ENCODE peak calls at places on chromosome 15, in four cellular contexts. K is H1, V is HepG2, L is K562. U is an unnamed sample.

GRCh38 chr15:100596792-100597191 is 5.2 kb downstream of the LINS1 start:
- DNase-seq in K (no peak), V (no peak), L (peak), U (peak)

GRCh38 chr15:89129123-89129815 is 41.0 kb downstream of the ABHD2 start:
- DNase-seq in K (peak), V (no peak), L (peak), U (no peak)

GRCh38 chr15:39239562-39239961 is 341.3 kb upstream of the THBS1 start:
- DNase-seq in K (no peak), V (no peak), L (no peak), U (no peak)

GRCh38 chr15:80317389-80318169 is 65.6 kb upstream of the CTXND1 start:
- DNase-seq in K (no peak), V (peak), L (no peak), U (no peak)

GRCh38 chr15:50145451-50145872 is 26.4 kb upstream of the ATP8B4 start:
- DNase-seq in K (no peak), V (peak), L (peak), U (peak)

GRCh38 chr15:80587816-80588456 is 107.2 kb upstream of the ABHD17C start:
- DNase-seq in K (no peak), V (no peak), L (no peak), U (no peak)

GRCh38 chr15:80660114-80660513 is 35.0 kb upstream of the ABHD17C start:
- DNase-seq in K (peak), V (peak), L (no peak), U (no peak)

GRCh38 chr15:98727115-98728040 is 79.0 kb downstream of the IGF1R start:
- DNase-seq in K (peak), V (peak), L (no peak), U (no peak)

GRCh38 chr15:90654233-90655124 is 62.7 kb upstream of the BLM start:
- DNase-seq in K (no peak), V (no peak), L (no peak), U (no peak)

GRCh38 chr15:100687532-100688215 is 85.3 kb downstream of the ASB7 start:
- DNase-seq in K (no peak), V (no peak), L (no peak), U (no peak)

GRCh38 chr15:50066202-50066601 is 52.8 kb downstream of the ATP8B4 start:
- DNase-seq in K (no peak), V (no peak), L (no peak), U (no peak)

GRCh38 chr15:84668221-84668982 is 10.4 kb upstream of the NMB start:
- DNase-seq in K (no peak), V (no peak), L (no peak), U (no peak)

GRCh38 chr15:84669726-84670125 is 11.7 kb upstream of the NMB start:
- DNase-seq in K (peak), V (no peak), L (no peak), U (no peak)

GRCh38 chr15:84666373-84666772 is 8.4 kb upstream of the NMB start:
- DNase-seq in K (no peak), V (no peak), L (no peak), U (no peak)

GRCh38 chr15:84671211-84671610 is 13.2 kb upstream of the NMB start:
- DNase-seq in K (no peak), V (no peak), L (no peak), U (no peak)
- TF ChIP-seq CBX5 in K (no peak), V (no peak), L (no peak), U (no peak)

DNA sequence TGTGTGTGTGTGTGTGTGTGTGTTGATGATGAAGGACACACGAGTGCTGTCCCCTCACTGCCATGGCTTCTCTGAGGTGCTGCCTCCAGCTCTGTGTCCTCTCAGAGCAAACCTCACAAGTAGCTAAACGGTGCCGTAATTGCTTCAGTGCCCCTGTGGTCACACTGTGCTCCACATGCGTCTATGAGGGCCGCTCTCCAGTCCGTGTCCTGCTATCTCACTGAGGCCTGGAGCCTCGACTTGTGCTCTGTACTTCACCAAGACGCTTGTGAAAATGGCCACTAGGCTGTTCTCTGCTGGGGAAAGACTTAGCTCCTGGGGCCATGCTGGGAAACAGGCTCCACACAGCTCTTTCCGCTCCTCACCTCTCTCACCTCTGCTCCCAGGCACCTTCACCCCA is 65.4 kb upstream of the CGNL1 start:
- DNase-seq in K (no peak), V (no peak), L (no peak), U (no peak)
- TF ChIP-seq CBX5 in K (no peak), V (no peak), L (no peak), U (no peak)

GRCh38 chr15:83204697-83205096 is 2.9 kb downstream of the HDGFL3 start:
- DNase-seq in K (no peak), V (no peak), L (no peak), U (no peak)
- TF ChIP-seq CBX5 in K (no peak), V (no peak), L (no peak), U (no peak)

GRCh38 chr15:76234337-76234889 is 76.9 kb downstream of the ETFA start:
- DNase-seq in K (no peak), V (no peak), L (no peak), U (no peak)

GRCh38 chr15:76236350-76236749 is 74.9 kb downstream of the ETFA start:
- DNase-seq in K (no peak), V (peak), L (no peak), U (no peak)

GRCh38 chr15:76239786-76240185 is 71.5 kb downstream of the ETFA start:
- DNase-seq in K (no peak), V (no peak), L (no peak), U (no peak)

GRCh38 chr15:76235186-76235826 is 76.0 kb downstream of the ETFA start:
- DNase-seq in K (no peak), V (peak), L (peak), U (no peak)
- TF ChIP-seq CBX5 in K (no peak), V (no peak), L (no peak), U (no peak)

GRCh38 chr15:81948751-81949150 is 97.1 kb downstream of the MEX3B start:
- DNase-seq in K (no peak), V (no peak), L (no peak), U (peak)
- TF ChIP-seq CBX5 in K (no peak), V (no peak), L (no peak), U (no peak)

GRCh38 chr15:60351066-60351465 is 46.7 kb downstream of the ANXA2 start:
- DNase-seq in K (no peak), V (no peak), L (no peak), U (no peak)
- TF ChIP-seq CBX5 in K (no peak), V (no peak), L (no peak), U (no peak)

U was measured in GM12878.